ENCODE peak calls at places on chromosomes 4 and X, in four cellular contexts. I is hypothalamus, A is HuH-7.5, M is cardiac fibroblast. R is an unnamed sample.

GRCh38 chr4:81436928-81437327 is 34.8 kb downstream of the RASGEF1B start:
- DNase-seq in I (no peak), A (no peak), M (no peak), R (no peak)

GRCh38 chrX:140467211-140467610 is 37.7 kb downstream of the SOX3 start:
- DNase-seq in I (no peak), A (no peak), M (no peak), R (no peak)

GRCh38 chrX:132590350-132591026 is 101.7 kb upstream of the MBNL3 start:
- DNase-seq in I (no peak), A (no peak), M (no peak), R (no peak)

GRCh38 chrX:19912-20571 is 261.1 kb upstream of the PLCXD1 start:
- DNase-seq in I (no peak), A (peak), M (peak), R (no peak)

GRCh38 chr4:100168521-100168920 is 21.7 kb downstream of the DDIT4L start:
- DNase-seq in I (no peak), A (no peak), M (peak), R (no peak)

GRCh38 chr4:23882976-23883531 is 6.8 kb downstream of the PPARGC1A start:
- DNase-seq in I (no peak), A (no peak), M (peak), R (no peak)

GRCh38 chrX:151987108-151987507 is 12.6 kb upstream of the GABRE start:
- DNase-seq in I (no peak), A (no peak), M (no peak), R (no peak)

GRCh38 chr4:15368906-15369305 is 58.9 kb upstream of the C1QTNF7 start:
- DNase-seq in I (no peak), A (no peak), M (peak), R (no peak)

GRCh38 chrX:82748901-82749505 is 759.1 kb upstream of the POU3F4 start:
- DNase-seq in I (no peak), A (no peak), M (no peak), R (no peak)

GRCh38 chrX:103063918-103064434 is at the start of gene BEX1:
- DNase-seq in I (peak), A (no peak), M (peak), R (peak)

GRCh38 chrX:67721321-67721720 is 177.5 kb downstream of the AR start:
- DNase-seq in I (no peak), A (no peak), M (no peak), R (no peak)

GRCh38 chr4:88897752-88898151 is 159.2 kb downstream of the FAM13A start:
- DNase-seq in I (no peak), A (no peak), M (no peak), R (no peak)

GRCh38 chr4:41763741-41764140 is 15.2 kb upstream of the PHOX2B start:
- DNase-seq in I (no peak), A (no peak), M (no peak), R (no peak)

GRCh38 chr4:172692701-172693100 is 475.9 kb upstream of the GALNT7 start:
- DNase-seq in I (no peak), A (no peak), M (no peak), R (no peak)

GRCh38 chr4:78612398-78613005 is 60.9 kb downstream of the ANXA3 start:
- DNase-seq in I (no peak), A (no peak), M (peak), R (peak)